ENCODE peak calls at places on chromosomes 11 and 22, in four cellular contexts. A, H, K and L are unnamed samples.

GRCh38 chr11:125464266-125464662 is 31.8 kb downstream of the FEZ1 start:
- DNase-seq in A (no peak), H (no peak), K (peak), L (no peak)

GRCh38 chr11:43550714-43551113 is 129.8 kb upstream of the HSD17B12 start:
- DNase-seq in A (no peak), H (no peak), K (no peak), L (no peak)

GRCh38 chr11:83206221-83206620 is 12.7 kb downstream of the ANKRD42 start:
- DNase-seq in A (no peak), H (no peak), K (no peak), L (no peak)

GRCh38 chr11:11786771-11787170 is 55.0 kb upstream of the USP47 start:
- DNase-seq in A (no peak), H (peak), K (peak), L (peak)

GRCh38 chr22:36277482-36278291 is 24.8 kb downstream of the APOL1 start:
- DNase-seq in A (peak), H (peak), K (peak), L (peak)

GRCh38 chr22:44024288-44024908 is at the start of gene PARVB:
- DNase-seq in A (no peak), H (peak), K (peak), L (peak)

GRCh38 chr11:118608268-118609214 is 1.1 kb downstream of the PHLDB1 start:
- DNase-seq in A (peak), H (no peak), K (peak), L (peak)

GRCh38 chr11:23856654-23857053 is 640.2 kb upstream of the LUZP2 start:
- DNase-seq in A (no peak), H (no peak), K (peak), L (peak)

GRCh38 chr11:27313157-27313821 is 49.7 kb downstream of the CCDC34 start:
- DNase-seq in A (no peak), H (no peak), K (peak), L (peak)

GRCh38 chr11:104997288-104997687 is 25.7 kb downstream of the CASP5 start:
- DNase-seq in A (no peak), H (no peak), K (peak), L (no peak)

GRCh38 chr11:56748597-56748996 is at the start of gene OR9G4:
- DNase-seq in A (no peak), H (no peak), K (no peak), L (no peak)

GRCh38 chr11:116379185-116379828 is 393.5 kb downstream of the BUD13 start:
- DNase-seq in A (no peak), H (peak), K (peak), L (peak)

GRCh38 chr11:121665211-121665838 is 212.6 kb upstream of the SORL1-AS1 start:
- DNase-seq in A (no peak), H (no peak), K (no peak), L (no peak)

GRCh38 chr22:28017558-28017820 is 98.4 kb upstream of the PITPNB start:
- DNase-seq in A (no peak), H (no peak), K (no peak), L (no peak)

GRCh38 chr22:26656896-26657851 is at the start of gene MIAT:
- DNase-seq in A (no peak), H (peak), K (no peak), L (peak)

GRCh38 chr11:203945-204586 is 3.1 kb downstream of the BET1L start:
- DNase-seq in A (no peak), H (no peak), K (no peak), L (no peak)

GRCh38 chr11:34916810-34917780 is 677 bp downstream of the PDHX start:
- DNase-seq in A (no peak), H (no peak), K (peak), L (peak)

GRCh38 chr11:10631761-10632160 is 61.8 kb downstream of the IRAG1 start:
- DNase-seq in A (no peak), H (no peak), K (no peak), L (no peak)

GRCh38 chr11:86265194-86265593 is 20.6 kb downstream of the EED start:
- DNase-seq in A (no peak), H (no peak), K (no peak), L (no peak)

GRCh38 chr11:23924226-23924625 is 572.6 kb upstream of the LUZP2 start:
- DNase-seq in A (no peak), H (no peak), K (no peak), L (no peak)

GRCh38 chr11:95884364-95884763 is 39.5 kb downstream of the MTMR2 start:
- DNase-seq in A (no peak), H (no peak), K (peak), L (no peak)

GRCh38 chr11:19367051-19367709 is 126.4 kb upstream of the E2F8 start:
- DNase-seq in A (no peak), H (no peak), K (peak), L (peak)

GRCh38 chr22:45262931-45263789 is 21.6 kb upstream of the UPK3A start:
- DNase-seq in A (no peak), H (no peak), K (peak), L (no peak)

GRCh38 chr11:126679033-126679432 is 321.5 kb downstream of the KIRREL3 start:
- DNase-seq in A (no peak), H (no peak), K (no peak), L (no peak)